ENCODE peak calls at places on chromosome 1, in ten cellular contexts. E is neural crest cell, P is endothelial cell of umbilical vein, Y is B cell, C is BE2C, V is A549, M is brain microvascular endothelial cell, U is AG04449, D is endothelial cell, R is GM06990. F is an unnamed sample.

GRCh38 chr1:61082336-61083013 is at the start of gene NFIA:
- DNase-seq in U (no peak), D (no peak), E (peak), R (no peak), M (peak), V (peak), P (peak), C (peak), Y (peak), F (no peak)

GRCh38 chr1:14507227-14507626 is 91.3 kb upstream of the KAZN start:
- DNase-seq in C (no peak), D (no peak), V (no peak), E (no peak), R (no peak), U (no peak), P (no peak), Y (no peak), M (no peak), F (no peak)

GRCh38 chr1:22273686-22274681 is 131.1 kb upstream of the WNT4 start:
- DNase-seq in M (no peak), V (no peak), D (no peak), U (no peak), E (no peak), C (no peak), P (peak), R (no peak), Y (no peak), F (no peak)

GRCh38 chr1:63645301-63645700 is 52.1 kb downstream of the PGM1 start:
- DNase-seq in C (no peak), D (no peak), E (no peak), R (no peak), P (no peak), U (no peak), M (no peak), V (no peak), Y (no peak), F (no peak)

GRCh38 chr1:18032475-18032874 is 75.1 kb upstream of the IGSF21 start:
- DNase-seq in R (no peak), E (no peak), D (no peak), M (no peak), U (no peak), P (no peak), C (no peak), Y (no peak), V (no peak), F (no peak)

GRCh38 chr1:209641216-209642181 is 10.7 kb downstream of the LAMB3 start:
- DNase-seq in Y (no peak), P (peak), E (no peak), V (no peak), M (no peak), U (no peak), R (no peak), D (no peak), C (no peak), F (no peak)

GRCh38 chr1:96995351-96995750 is 273.8 kb downstream of the PTBP2 start:
- DNase-seq in R (no peak), D (no peak), E (no peak), C (no peak), V (no peak), Y (no peak), P (no peak), M (no peak), U (no peak), F (no peak)

GRCh38 chr1:23370744-23371710 is 1.4 kb upstream of the ZNF436 start:
- DNase-seq in P (peak), M (no peak), E (peak), R (no peak), V (no peak), Y (no peak), U (no peak), D (peak), C (peak), F (no peak)

GRCh38 chr1:113975211-113975895 is 3.9 kb upstream of the OLFML3 start:
- DNase-seq in R (no peak), M (peak), V (no peak), E (no peak), C (no peak), P (peak), D (no peak), Y (no peak), U (no peak), F (no peak)

GRCh38 chr1:235579891-235580290 is 69.7 kb downstream of the GNG4 start:
- DNase-seq in E (no peak), C (no peak), R (no peak), M (no peak), Y (no peak), U (no peak), V (no peak), P (no peak), D (no peak), F (no peak)

GRCh38 chr1:20931930-20932436 is 144.9 kb upstream of the HP1BP3 start:
- DNase-seq in C (no peak), M (no peak), V (no peak), P (no peak), U (no peak), E (no peak), R (no peak), D (no peak), Y (no peak), F (no peak)

GRCh38 chr1:76595024-76595423 is 272.3 kb upstream of the ST6GALNAC5 start:
- DNase-seq in R (no peak), P (no peak), U (no peak), E (no peak), V (peak), Y (no peak), C (no peak), M (no peak), D (no peak), F (no peak)

GRCh38 chr1:54970901-54971300 is 9.5 kb upstream of the TMEM61 start:
- DNase-seq in R (no peak), U (no peak), C (no peak), E (no peak), V (no peak), P (no peak), D (no peak), Y (no peak), M (no peak), F (no peak)

GRCh38 chr1:110829955-110830553 is 42.9 kb upstream of the CD53 start:
- DNase-seq in C (peak), P (peak), D (peak), V (peak), M (no peak), Y (peak), E (no peak), U (no peak), R (peak), F (no peak)

GRCh38 chr1:204819495-204819894 is 51.2 kb upstream of the NFASC start:
- DNase-seq in V (no peak), E (no peak), U (no peak), C (peak), M (no peak), D (no peak), Y (no peak), R (no peak), P (no peak), F (no peak)

GRCh38 chr1:160047116-160047991 is 15.6 kb upstream of the PIGM start:
- DNase-seq in V (no peak), E (no peak), M (no peak), R (no peak), C (no peak), Y (peak), P (no peak), D (no peak), U (no peak), F (no peak)

GRCh38 chr1:76640092-76640491 is 227.2 kb upstream of the ST6GALNAC5 start:
- DNase-seq in Y (no peak), C (no peak), V (no peak), E (no peak), U (no peak), P (no peak), R (no peak), M (no peak), D (no peak), F (no peak)

GRCh38 chr1:119795471-119795870 is 15.8 kb downstream of the REG4 start:
- DNase-seq in D (no peak), V (no peak), M (no peak), Y (no peak), E (no peak), C (no peak), R (no peak), P (no peak), U (no peak), F (no peak)

GRCh38 chr1:235073968-235074334 is 54.7 kb downstream of the TOMM20 start:
- DNase-seq in D (no peak), U (no peak), C (no peak), M (no peak), V (no peak), E (no peak), P (no peak), R (no peak), Y (no peak), F (no peak)

GRCh38 chr1:202207292-202207691 is 13.7 kb downstream of the LGR6 start:
- DNase-seq in D (no peak), Y (no peak), M (peak), V (peak), P (peak), R (no peak), E (no peak), C (peak), U (peak), F (peak)

GRCh38 chr1:70090875-70091274 is 114.5 kb downstream of the LRRC40 start:
- DNase-seq in D (no peak), C (no peak), Y (no peak), V (no peak), R (no peak), P (no peak), M (peak), E (no peak), U (no peak), F (no peak)

GRCh38 chr1:206816390-206817287 is 44.3 kb upstream of the IL10 start:
- DNase-seq in Y (peak), P (no peak), E (no peak), C (no peak), M (no peak), D (no peak), V (no peak), U (no peak), R (peak), F (no peak)

GRCh38 chr1:186234976-186235686 is 139.9 kb downstream of the TPR start:
- DNase-seq in Y (no peak), M (no peak), E (no peak), D (no peak), U (no peak), P (no peak), R (no peak), C (no peak), V (no peak), F (no peak)

DNA sequence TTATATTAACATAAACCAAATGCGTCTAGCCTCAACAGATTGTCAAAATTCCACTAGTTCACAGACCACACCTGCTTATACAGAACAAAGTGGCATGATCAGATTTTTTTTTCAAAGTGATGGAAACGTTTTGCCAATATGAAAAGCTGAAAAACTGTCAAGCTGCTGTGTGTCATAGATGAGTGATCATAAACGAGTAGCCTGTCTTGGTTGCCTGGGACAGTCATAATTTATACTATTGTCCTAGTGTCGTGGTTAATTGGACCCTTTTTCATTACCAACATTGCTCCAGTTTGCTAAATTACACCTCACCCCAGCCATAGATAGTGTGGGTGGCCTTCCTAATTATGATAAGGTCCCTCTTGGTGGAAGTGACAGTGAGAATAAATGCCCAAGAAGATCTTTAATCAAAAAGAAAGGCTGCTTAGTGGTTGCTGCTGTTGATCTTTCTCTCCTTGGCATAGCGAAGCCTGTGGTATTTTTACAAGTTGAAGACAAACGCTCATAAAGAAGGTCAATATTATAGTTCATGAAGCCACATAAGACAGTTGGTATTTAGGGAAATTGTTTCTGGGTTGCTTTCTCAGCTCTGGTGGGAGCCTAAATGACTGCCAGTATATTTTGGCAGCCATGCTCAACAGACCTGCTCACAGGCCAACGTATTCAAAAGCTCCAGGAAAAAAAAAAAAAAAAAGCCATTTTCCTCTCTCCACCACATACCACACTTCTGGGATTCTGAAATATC is 478.1 kb downstream of the PLA2G4A start:
- DNase-seq in P (no peak), V (no peak), U (no peak), C (no peak), Y (no peak), R (no peak), D (no peak), M (no peak), E (no peak), F (no peak)
- TF ChIP-seq CTCF in P (no peak), V (no peak), U (no peak), C (no peak), Y (no peak), R (no peak), D (no peak), M (no peak), E (no peak), F (no peak)

GRCh38 chr1:109687641-109688499 is at the start of gene GSTM1:
- DNase-seq in M (peak), D (no peak), R (no peak), Y (peak), U (no peak), C (no peak), V (no peak), P (no peak), E (peak), F (peak)
- TF ChIP-seq CTCF in M (peak), D (no peak), R (no peak), Y (peak), U (no peak), C (no peak), V (no peak), P (no peak), E (no peak), F (peak)

GRCh38 chr1:31297273-31298247 is 728 bp downstream of the ZCCHC17 start:
- DNase-seq in R (no peak), P (peak), Y (peak), E (peak), V (no peak), M (peak), C (no peak), U (no peak), D (peak), F (no peak)

GRCh38 chr1:31295874-31296485 is 608 bp downstream of the SNRNP40 start:
- DNase-seq in C (no peak), U (no peak), M (no peak), D (no peak), V (no peak), P (no peak), E (no peak), R (no peak), Y (peak), F (no peak)

GRCh38 chr1:31300193-31300592 is 3.4 kb downstream of the ZCCHC17 start:
- DNase-seq in D (no peak), M (no peak), P (no peak), U (no peak), R (no peak), Y (no peak), E (no peak), C (no peak), V (no peak), F (no peak)

GRCh38 chr1:31299365-31299764 is 2.5 kb downstream of the ZCCHC17 start:
- DNase-seq in E (no peak), Y (no peak), D (no peak), C (no peak), U (no peak), V (no peak), R (no peak), M (no peak), P (no peak), F (no peak)

DNA sequence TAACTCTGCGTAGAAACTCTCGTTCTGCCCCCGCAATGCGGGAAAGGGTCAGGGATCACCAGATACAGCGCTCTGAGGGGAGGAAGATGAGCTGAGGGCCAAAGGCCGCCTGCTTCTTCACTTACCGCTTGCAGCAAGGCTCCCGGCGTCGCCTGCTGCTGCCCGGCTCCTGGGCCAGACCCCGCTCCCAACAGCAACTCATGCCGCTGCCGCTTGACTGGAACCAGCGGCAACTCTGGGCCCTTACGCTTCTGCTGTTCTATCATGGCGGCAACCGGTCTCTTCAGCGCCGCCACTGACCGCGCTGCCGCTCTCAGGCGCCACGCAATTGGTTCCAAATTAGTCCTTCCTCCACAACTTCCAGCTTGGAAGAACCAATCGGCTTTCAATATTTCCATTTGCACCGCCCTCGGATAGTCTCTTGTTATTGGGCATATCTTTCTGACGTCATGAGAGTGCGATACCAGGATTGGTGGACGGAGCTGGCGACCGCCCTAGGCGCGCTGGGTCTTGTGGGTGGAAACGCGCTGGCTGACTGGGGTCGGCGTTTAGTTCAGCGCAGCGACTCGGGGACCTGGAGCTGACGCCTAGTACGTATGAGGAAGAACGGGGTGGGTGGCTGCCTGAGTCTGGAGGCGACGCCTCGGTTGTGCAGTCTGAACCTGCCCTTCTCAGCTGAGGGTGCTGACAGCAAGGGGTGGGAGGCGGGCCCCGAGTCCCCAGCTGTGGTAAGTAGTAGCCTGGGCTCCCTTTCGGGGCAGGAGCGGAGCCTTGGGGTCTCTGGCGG is at the start of the genes SNRNP40 and ZCCHC17:
- DNase-seq in Y (peak), C (peak), D (peak), V (peak), E (peak), U (peak), M (peak), R (peak), P (peak), F (peak)
- TF ChIP-seq CTCF in Y (no peak), C (no peak), D (no peak), V (no peak), E (no peak), U (peak), M (no peak), R (no peak), P (no peak), F (peak)

DNA sequence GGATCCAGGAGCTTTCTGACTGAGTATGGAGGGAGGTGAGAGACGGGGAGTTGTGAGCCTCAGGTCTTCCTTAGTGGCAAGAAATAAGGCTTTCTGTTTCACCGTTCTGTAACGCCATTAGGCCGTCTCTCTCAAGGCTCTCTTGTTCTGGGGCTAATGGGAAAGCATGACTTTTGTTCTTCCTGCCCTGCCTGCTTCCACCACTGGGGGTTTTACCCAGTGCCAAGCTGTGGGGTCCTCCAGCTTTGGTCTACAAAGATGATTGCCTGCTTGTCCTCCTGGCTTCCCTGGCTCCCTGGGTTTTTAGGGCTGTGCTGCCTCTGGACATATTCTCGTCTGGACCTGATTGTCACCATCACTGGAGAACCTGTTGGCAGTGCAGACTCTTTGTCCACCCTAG is 74.8 kb upstream of the TINAGL1 start:
- DNase-seq in P (no peak), Y (no peak), U (no peak), E (no peak), V (no peak), R (no peak), M (no peak), C (no peak), D (no peak), F (no peak)
- TF ChIP-seq CTCF in P (no peak), Y (no peak), U (peak), E (peak), V (no peak), R (no peak), M (peak), C (no peak), D (peak), F (peak)

F was measured in retinal pigment epithelial cell.